ENCODE peak calls at places on chromosomes 6 and 20, in six cellular contexts. G is activated gamma-delta T cell treated with Interleukin-2 at 50 U/mL for 16 hours; I is naive B cell; S is amniotic stem cell; O is activated CD4-positive, alpha-beta T cell treated with anti-CD3 and anti-CD28 coated beads, Interleukin-2, amount 50 U/mL, for 4 hours; U is mesendoderm. D is an unnamed sample.

GRCh38 chr6:158655569-158656450 is 6.0 kb downstream of the SYTL3 start:
- DNase-seq in I (no peak), S (no peak), U (no peak), O (no peak), G (no peak), D (no peak)

GRCh38 chr6:87803784-87804183 is 101.8 kb upstream of the AKIRIN2 start:
- DNase-seq in S (no peak), G (no peak), I (no peak), O (no peak), U (no peak), D (no peak)

GRCh38 chr6:5359413-5359812 is 98.1 kb downstream of the FARS2 start:
- DNase-seq in S (no peak), O (no peak), I (no peak), G (no peak), U (no peak), D (no peak)

GRCh38 chr6:36015666-36016065 is 8.8 kb downstream of the SLC26A8 start:
- DNase-seq in G (no peak), I (no peak), S (no peak), O (no peak), U (no peak), D (no peak)

GRCh38 chr6:12077021-12077420 is 64.9 kb downstream of the HIVEP1 start:
- DNase-seq in G (no peak), S (no peak), O (no peak), U (no peak), I (no peak), D (no peak)

GRCh38 chr6:24495516-24495847 is 713 bp downstream of the ALDH5A1 start:
- DNase-seq in I (peak), O (peak), G (peak), S (no peak), U (peak), D (peak)

GRCh38 chr6:105601541-105602174 is 198.8 kb upstream of the PREP start:
- DNase-seq in O (no peak), U (peak), S (peak), G (no peak), I (no peak), D (peak)

GRCh38 chr6:39048481-39049399 is at the start of gene GLP1R:
- DNase-seq in I (no peak), G (no peak), S (no peak), U (no peak), O (peak), D (peak)

GRCh38 chr6:159204605-159205004 is 35.4 kb downstream of the FNDC1 start:
- DNase-seq in U (no peak), O (no peak), I (no peak), S (no peak), G (no peak), D (no peak)

GRCh38 chr6:69456086-69456485 is 340.7 kb downstream of the LMBRD1 start:
- DNase-seq in S (no peak), I (no peak), U (no peak), G (no peak), O (no peak), D (no peak)

GRCh38 chr20:33859157-33859695 is 48.1 kb downstream of the CHMP4B start:
- DNase-seq in U (no peak), G (peak), S (no peak), I (peak), O (no peak), D (no peak)

GRCh38 chr6:39086294-39086693 is 28.7 kb downstream of the SAYSD1 start:
- DNase-seq in G (no peak), O (no peak), U (no peak), S (no peak), I (no peak), D (no peak)

GRCh38 chr6:146785001-146785585 is 186.3 kb downstream of the ADGB start:
- DNase-seq in G (peak), I (no peak), S (peak), O (no peak), U (peak), D (no peak)

GRCh38 chr20:13397300-13397724 is 176.2 kb downstream of the ISM1 start:
- DNase-seq in G (no peak), U (no peak), I (no peak), S (peak), O (no peak), D (no peak)

GRCh38 chr20:3172933-3173581 is at the start of gene LZTS3:
- DNase-seq in G (peak), S (no peak), O (peak), U (peak), I (peak), D (peak)

GRCh38 chr20:54014301-54014914 is 56.0 kb downstream of the BCAS1 start:
- DNase-seq in I (no peak), U (no peak), G (no peak), O (no peak), S (no peak), D (no peak)

GRCh38 chr20:34407962-34408474 is 44.9 kb downstream of the ITCH start:
- DNase-seq in U (no peak), G (no peak), O (no peak), I (no peak), S (no peak), D (no peak)

GRCh38 chr6:39980839-39981580 is 46.7 kb upstream of the MOCS1 start:
- DNase-seq in G (no peak), O (no peak), S (peak), U (peak), I (peak), D (peak)

GRCh38 chr6:158042245-158042798 is 60.7 kb downstream of the SYNJ2 start:
- DNase-seq in O (no peak), U (peak), G (no peak), I (no peak), S (peak), D (peak)

GRCh38 chr20:22925613-22925983 is 109.5 kb upstream of the SSTR4 start:
- DNase-seq in O (no peak), G (no peak), U (no peak), I (no peak), S (no peak), D (no peak)

GRCh38 chr20:40675599-40676221 is 13.3 kb downstream of the MAFB start:
- DNase-seq in I (no peak), U (no peak), O (no peak), G (no peak), S (no peak), D (no peak)

GRCh38 chr20:11143481-11143880 is 469.7 kb upstream of the JAG1 start:
- DNase-seq in U (peak), O (no peak), S (no peak), I (no peak), G (no peak), D (no peak)

GRCh38 chr6:46325561-46326525 is 155.1 kb upstream of the ENPP5 start:
- DNase-seq in I (no peak), U (peak), O (no peak), G (peak), S (peak), D (no peak)

GRCh38 chr20:52972190-52972937 is at the start of gene TSHZ2:
- DNase-seq in S (no peak), U (peak), G (no peak), O (peak), I (no peak), D (no peak)

GRCh38 chr20:24872291-24873014 is 76.6 kb upstream of the CST7 start:
- DNase-seq in G (no peak), S (no peak), I (peak), U (no peak), O (no peak), D (no peak)

GRCh38 chr6:45377041-45377554 is 636 bp downstream of the SUPT3H start:
- DNase-seq in U (no peak), I (no peak), G (peak), S (no peak), O (peak), D (peak)

GRCh38 chr6:20255428-20255827 is 43.2 kb upstream of the MBOAT1 start:
- DNase-seq in U (no peak), I (no peak), G (no peak), S (no peak), O (no peak), D (no peak)

GRCh38 chr6:149319413-149319812 is 1.9 kb downstream of the TAB2 start:
- DNase-seq in O (no peak), S (no peak), I (no peak), U (no peak), G (no peak), D (no peak)

GRCh38 chr20:46751856-46752255 is 42.4 kb downstream of the SLC2A10 start:
- DNase-seq in S (no peak), I (no peak), O (no peak), U (peak), G (no peak), D (no peak)

GRCh38 chr6:17101422-17102257 is at the start of gene STMND1:
- DNase-seq in U (peak), I (no peak), O (no peak), G (no peak), S (no peak), D (no peak)

GRCh38 chr6:8060346-8060745 is 3.8 kb downstream of the BLOC1S5 start:
- DNase-seq in U (no peak), O (no peak), I (no peak), G (no peak), S (no peak), D (no peak)

GRCh38 chr6:157282279-157282678 is 41.0 kb downstream of the TMEM242 start:
- DNase-seq in I (no peak), O (no peak), U (no peak), S (no peak), G (no peak), D (no peak)

D was measured in coronary artery.